ENCODE peak calls at places on chromosomes 6 and 20, in four cellular contexts. Y, E, M and V are unnamed samples. For H3K4me1, H3K36me3 and H3K27me3, the result is how much of the 10 kb centered on the place peaks cover.

GRCh38 chr6:28383235-28384142 is 16.1 kb downstream of the ZSCAN12 start:
- DNase-seq in E (peak), M (peak), Y (peak), V (peak)

GRCh38 chr20:38452880-38453624 is 17.9 kb upstream of the SNHG17 start:
- DNase-seq in E (peak), M (no peak), Y (no peak), V (no peak)

GRCh38 chr6:87487555-87487954 is 14.8 kb downstream of the SLC35A1 start:
- DNase-seq in E (no peak), Y (no peak), M (no peak), V (no peak)

GRCh38 chr6:11769816-11770545 is 8.6 kb downstream of the ADTRP start:
- DNase-seq in Y (no peak), M (no peak), E (no peak), V (peak)

GRCh38 chr6:108117427-108118358 is 43.2 kb upstream of the OSTM1 start:
- DNase-seq in E (no peak), Y (peak), M (no peak), V (no peak)

GRCh38 chr6:90008908-90009501 is 114.7 kb downstream of the GJA10 start:
- DNase-seq in M (no peak), Y (no peak), E (no peak), V (no peak)

GRCh38 chr6:164108869-164109769 is 694.6 kb downstream of the QKI start:
- DNase-seq in M (no peak), E (peak), Y (peak), V (no peak)

GRCh38 chr6:47292944-47293343 is 16.8 kb downstream of the TNFRSF21 start:
- DNase-seq in M (no peak), Y (no peak), E (no peak), V (no peak)

GRCh38 chr6:137823826-137824501 is 43.1 kb upstream of the TNFAIP3 start:
- DNase-seq in Y (peak), M (no peak), E (peak), V (peak)

GRCh38 chr20:21137078-21137477 is 11.2 kb downstream of the KIZ start:
- DNase-seq in E (no peak), Y (no peak), M (no peak), V (no peak)

GRCh38 chr6:39357998-39358686 is 35.6 kb upstream of the KCNK16 start:
- DNase-seq in Y (peak), M (no peak), E (peak), V (peak)

GRCh38 chr20:40245829-40246228 is 443.2 kb downstream of the MAFB start:
- DNase-seq in Y (no peak), E (no peak), M (no peak), V (no peak)

DNA sequence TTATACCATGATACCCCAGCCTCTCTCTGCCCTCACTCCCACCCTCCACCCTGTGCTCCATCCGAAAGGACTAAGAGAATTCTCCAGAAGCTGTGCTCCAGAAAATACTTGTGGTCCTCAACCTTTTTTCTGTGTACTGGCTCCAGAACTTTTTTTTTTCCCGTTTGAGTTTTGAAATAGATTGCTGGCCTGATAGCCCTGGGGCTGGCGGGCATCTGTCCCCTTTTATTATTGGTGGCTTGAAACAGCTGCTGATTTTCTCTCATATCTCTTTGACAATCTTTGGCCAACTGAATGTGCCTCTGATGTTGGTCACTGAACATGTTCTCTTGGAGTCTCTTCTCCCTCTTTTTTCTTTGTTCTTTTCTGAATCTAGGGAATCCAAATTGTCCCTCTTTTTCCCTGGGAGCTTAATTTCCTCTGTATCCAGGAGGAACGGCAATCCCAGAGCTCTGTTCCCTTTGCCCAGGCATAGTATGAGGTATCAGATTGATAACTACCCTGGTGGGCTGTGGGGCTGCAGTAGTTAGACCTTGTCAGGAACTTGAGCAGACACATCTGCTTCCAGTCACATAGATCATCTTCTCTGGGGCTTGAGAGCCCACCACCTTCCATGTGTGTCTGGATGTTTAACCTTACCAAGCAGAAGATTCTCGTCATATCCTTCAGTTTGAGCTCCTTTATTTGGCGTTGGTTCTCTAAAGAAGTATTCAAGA is 1.6 kb downstream of the PPARD start:
- DNase-seq in M (no peak), Y (no peak), E (no peak), V (no peak)
- H3K4me1 ChIP-seq in M (under half), Y (under half), E (under half), V (under half)

GRCh38 chr6:13461352-13461751 is 26.0 kb downstream of the GFOD1 start:
- DNase-seq in E (no peak), Y (no peak), M (no peak), V (no peak)
- H3K36me3 ChIP-seq in E (under half), Y (under half), M (under half), V (under half)

GRCh38 chr6:5090603-5091002 is 5.5 kb downstream of the PPP1R3G start:
- DNase-seq in E (no peak), Y (no peak), M (no peak), V (no peak)
- H3K27me3 ChIP-seq in E (under half), Y (under half), M (under half), V (under half)

GRCh38 chr6:31332637-31333602 is 24.1 kb downstream of the HLA-B start:
- DNase-seq in E (no peak), Y (no peak), M (no peak), V (no peak)

GRCh38 chr6:31328355-31328960 is 28.5 kb downstream of the HLA-B start:
- DNase-seq in M (no peak), E (no peak), Y (no peak), V (no peak)
- H3K4me1 ChIP-seq in M (under half), E (under half), Y (under half), V (under half)